ENCODE peak calls at places on chromosomes 3 and 15, in nine cellular contexts. One of them, this sample, is unnamed.

GRCh38 chr15:93127286-93127685 is 38.3 kb upstream of the RGMA start:
- DNase-seq in GM23248: no peak
- DNase-seq in body of pancreas: no peak
- DNase-seq in GOT3: no peak
- DNase-seq in stimulated activated CD4-positive, alpha-beta T cell treated with anti-CD3 and anti-CD28 coated beads, Interleukin-15, amount 100 ng/mL, for 1 hour: no peak
- DNase-seq in tibial nerve: no peak
- DNase-seq in KG1: no peak
- DNase-seq in AG04450: no peak
- DNase-seq in endothelial cell of umbilical vein: no peak
- DNase-seq in this sample: no peak

GRCh38 chr15:52143862-52144261 is 31.3 kb upstream of the BCL2L10 start:
- DNase-seq in GM23248: peak; percentile 97
- DNase-seq in body of pancreas: no peak
- DNase-seq in GOT3: no peak
- DNase-seq in stimulated activated CD4-positive, alpha-beta T cell treated with anti-CD3 and anti-CD28 coated beads, Interleukin-15, amount 100 ng/mL, for 1 hour: no peak
- DNase-seq in tibial nerve: no peak
- DNase-seq in KG1: no peak
- DNase-seq in AG04450: peak; percentile 46
- DNase-seq in endothelial cell of umbilical vein: no peak
- DNase-seq in this sample: no peak

GRCh38 chr15:31571676-31572075 is 245.0 kb downstream of the KLF13 start:
- DNase-seq in GM23248: peak; percentile 28
- DNase-seq in body of pancreas: no peak
- DNase-seq in GOT3: no peak
- DNase-seq in stimulated activated CD4-positive, alpha-beta T cell treated with anti-CD3 and anti-CD28 coated beads, Interleukin-15, amount 100 ng/mL, for 1 hour: no peak
- DNase-seq in tibial nerve: no peak
- DNase-seq in KG1: no peak
- DNase-seq in AG04450: no peak
- DNase-seq in endothelial cell of umbilical vein: no peak
- DNase-seq in this sample: no peak

GRCh38 chr3:138862924-138863775 is 28.4 kb upstream of the PIK3CB start:
- DNase-seq in GM23248: peak; percentile 89
- DNase-seq in body of pancreas: peak; percentile 87
- DNase-seq in GOT3: peak; percentile 15
- DNase-seq in stimulated activated CD4-positive, alpha-beta T cell treated with anti-CD3 and anti-CD28 coated beads, Interleukin-15, amount 100 ng/mL, for 1 hour: no peak
- DNase-seq in tibial nerve: no peak
- DNase-seq in KG1: no peak
- DNase-seq in AG04450: no peak
- DNase-seq in endothelial cell of umbilical vein: peak; percentile 70
- DNase-seq in this sample: peak; percentile 32

GRCh38 chr3:10614160-10614559 is 108.8 kb upstream of the ATP2B2 start:
- DNase-seq in GM23248: no peak
- DNase-seq in body of pancreas: no peak
- DNase-seq in GOT3: no peak
- DNase-seq in stimulated activated CD4-positive, alpha-beta T cell treated with anti-CD3 and anti-CD28 coated beads, Interleukin-15, amount 100 ng/mL, for 1 hour: no peak
- DNase-seq in tibial nerve: no peak
- DNase-seq in KG1: no peak
- DNase-seq in AG04450: no peak
- DNase-seq in endothelial cell of umbilical vein: no peak
- DNase-seq in this sample: no peak

GRCh38 chr15:83871808-83872559 is 218.1 kb downstream of the ADAMTSL3 start:
- DNase-seq in GM23248: peak; percentile 90
- DNase-seq in body of pancreas: peak; percentile 25
- DNase-seq in GOT3: no peak
- DNase-seq in stimulated activated CD4-positive, alpha-beta T cell treated with anti-CD3 and anti-CD28 coated beads, Interleukin-15, amount 100 ng/mL, for 1 hour: no peak
- DNase-seq in tibial nerve: no peak
- DNase-seq in KG1: no peak
- DNase-seq in AG04450: no peak
- DNase-seq in endothelial cell of umbilical vein: no peak
- DNase-seq in this sample: no peak

GRCh38 chr3:5229414-5229813 is 41.9 kb downstream of the EDEM1 start:
- DNase-seq in GM23248: no peak
- DNase-seq in body of pancreas: no peak
- DNase-seq in GOT3: no peak
- DNase-seq in stimulated activated CD4-positive, alpha-beta T cell treated with anti-CD3 and anti-CD28 coated beads, Interleukin-15, amount 100 ng/mL, for 1 hour: no peak
- DNase-seq in tibial nerve: no peak
- DNase-seq in KG1: no peak
- DNase-seq in AG04450: no peak
- DNase-seq in endothelial cell of umbilical vein: no peak
- DNase-seq in this sample: no peak

GRCh38 chr3:48408823-48409281 is 21.0 kb downstream of the PLXNB1 start:
- DNase-seq in GM23248: peak; percentile 18
- DNase-seq in body of pancreas: peak; percentile 8
- DNase-seq in GOT3: no peak
- DNase-seq in stimulated activated CD4-positive, alpha-beta T cell treated with anti-CD3 and anti-CD28 coated beads, Interleukin-15, amount 100 ng/mL, for 1 hour: no peak
- DNase-seq in tibial nerve: peak; percentile 8
- DNase-seq in KG1: no peak
- DNase-seq in AG04450: no peak
- DNase-seq in endothelial cell of umbilical vein: no peak
- DNase-seq in this sample: no peak

GRCh38 chr3:44232407-44232806 is 9.3 kb upstream of the TOPAZ1 start:
- DNase-seq in GM23248: no peak
- DNase-seq in body of pancreas: no peak
- DNase-seq in GOT3: no peak
- DNase-seq in stimulated activated CD4-positive, alpha-beta T cell treated with anti-CD3 and anti-CD28 coated beads, Interleukin-15, amount 100 ng/mL, for 1 hour: no peak
- DNase-seq in tibial nerve: no peak
- DNase-seq in KG1: peak; percentile 41
- DNase-seq in AG04450: no peak
- DNase-seq in endothelial cell of umbilical vein: peak; percentile 4
- DNase-seq in this sample: no peak

GRCh38 chr3:149340310-149340933 is 7.0 kb upstream of the TM4SF18 start:
- DNase-seq in GM23248: peak; percentile 61
- DNase-seq in body of pancreas: peak; percentile 63
- DNase-seq in GOT3: no peak
- DNase-seq in stimulated activated CD4-positive, alpha-beta T cell treated with anti-CD3 and anti-CD28 coated beads, Interleukin-15, amount 100 ng/mL, for 1 hour: no peak
- DNase-seq in tibial nerve: no peak
- DNase-seq in KG1: peak; percentile 58
- DNase-seq in AG04450: no peak
- DNase-seq in endothelial cell of umbilical vein: peak; percentile 93
- DNase-seq in this sample: no peak

GRCh38 chr15:95538693-95539092 is 791.8 kb upstream of the NR2F2 start:
- DNase-seq in GM23248: no peak
- DNase-seq in body of pancreas: no peak
- DNase-seq in GOT3: no peak
- DNase-seq in stimulated activated CD4-positive, alpha-beta T cell treated with anti-CD3 and anti-CD28 coated beads, Interleukin-15, amount 100 ng/mL, for 1 hour: no peak
- DNase-seq in tibial nerve: no peak
- DNase-seq in KG1: no peak
- DNase-seq in AG04450: no peak
- DNase-seq in endothelial cell of umbilical vein: no peak
- DNase-seq in this sample: no peak

This sample was measured in astrocyte of the cerebellum.